ENCODE peak calls at places on chromosomes 2 and 18, in nine cellular contexts. M is naive thymus-derived CD4-positive, alpha-beta T cell; V is PC-3; H is cardiac muscle cell; E is tibial artery; Y is PC-9; L is Peyer's patch; X is tibial nerve; W is CD4-positive, alpha-beta T cell. I is an unnamed sample. For H3K27me3 and H3K9me3, the result is how much of the 10 kb centered on the place peaks cover.

GRCh38 chr2:240569523-240569997 is 1.3 kb downstream of the RNPEPL1 start:
- DNase-seq in V (no peak), X (no peak), E (peak), L (peak), W (no peak), M (peak), H (no peak), Y (no peak), I (no peak)

GRCh38 chr2:88483200-88483599 is 30.7 kb upstream of the FOXI3 start:
- DNase-seq in M (no peak), L (no peak), Y (peak), H (no peak), V (no peak), E (no peak), X (no peak), W (no peak), I (no peak)

GRCh38 chr2:45253151-45253550 is 243.9 kb upstream of the SIX2 start:
- DNase-seq in X (no peak), E (no peak), M (no peak), L (no peak), Y (no peak), V (peak), H (no peak), W (no peak), I (no peak)

GRCh38 chr2:238151628-238152235 is 7.0 kb upstream of the ERFE start:
- DNase-seq in X (no peak), Y (no peak), V (no peak), M (no peak), E (no peak), H (no peak), L (no peak), W (no peak), I (no peak)

GRCh38 chr2:223762853-223763252 is 74.5 kb downstream of the AP1S3 start:
- DNase-seq in L (no peak), E (no peak), M (no peak), W (no peak), V (no peak), X (no peak), Y (no peak), H (no peak), I (no peak)

GRCh38 chr2:208025814-208026184 is 472 bp upstream of the PLEKHM3 start:
- DNase-seq in V (no peak), H (no peak), W (peak), M (no peak), E (no peak), X (no peak), L (no peak), Y (no peak), I (no peak)

GRCh38 chr2:170394988-170395387 is 217.0 kb downstream of the MYO3B start:
- DNase-seq in H (peak), W (no peak), L (no peak), E (no peak), Y (no peak), X (no peak), V (peak), M (no peak), I (no peak)

GRCh38 chr2:56207760-56208159 is 24.0 kb downstream of the CCDC85A start:
- DNase-seq in V (no peak), W (no peak), L (no peak), E (no peak), X (no peak), H (no peak), M (no peak), Y (no peak), I (no peak)

GRCh38 chr18:5066380-5066977 is 130.6 kb downstream of the AKAIN1 start:
- DNase-seq in M (no peak), L (no peak), W (no peak), Y (no peak), H (no peak), X (no peak), V (no peak), E (no peak), I (no peak)

GRCh38 chr2:135904590-135904989 is 28.3 kb upstream of the MCM6 start:
- DNase-seq in M (no peak), X (no peak), V (peak), E (no peak), Y (peak), L (no peak), H (no peak), W (no peak), I (no peak)

GRCh38 chr2:241443486-241444223 is 64.7 kb downstream of the STK25 start:
- DNase-seq in Y (peak), H (no peak), L (no peak), W (peak), V (peak), M (peak), E (no peak), X (no peak), I (peak)

GRCh38 chr18:44917865-44918476 is 237.3 kb downstream of the SETBP1 start:
- DNase-seq in E (no peak), W (no peak), Y (no peak), M (no peak), H (no peak), X (no peak), V (no peak), L (peak), I (no peak)

GRCh38 chr2:67571785-67572718 is 174.9 kb downstream of the ETAA1 start:
- DNase-seq in M (no peak), L (no peak), X (no peak), E (no peak), Y (no peak), W (no peak), H (no peak), V (peak), I (no peak)

GRCh38 chr2:121018136-121019057 is 266.6 kb downstream of the TFCP2L1 start:
- DNase-seq in L (no peak), V (no peak), W (no peak), X (peak), M (no peak), E (no peak), H (no peak), Y (no peak), I (no peak)

GRCh38 chr2:220127857-220128256 is 500.4 kb downstream of the SLC4A3 start:
- DNase-seq in M (no peak), X (no peak), H (no peak), W (no peak), Y (no peak), L (no peak), E (no peak), V (no peak), I (no peak)

GRCh38 chr2:220129427-220129826 is 502.0 kb downstream of the SLC4A3 start:
- DNase-seq in E (no peak), W (no peak), X (no peak), H (no peak), V (no peak), L (no peak), Y (no peak), M (no peak), I (no peak)

GRCh38 chr2:220127311-220127710 is 499.9 kb downstream of the SLC4A3 start:
- DNase-seq in Y (peak), X (no peak), E (no peak), W (no peak), H (no peak), M (no peak), L (no peak), V (peak), I (no peak)
- H3K27ac ChIP-seq in Y (peak), X (no peak), E (no peak), W (no peak), H (no peak), M (no peak), L (no peak), V (no peak), I (no peak)

GRCh38 chr2:26864646-26865045 is 16.7 kb downstream of the DPYSL5 start:
- DNase-seq in Y (no peak), X (no peak), H (no peak), E (no peak), V (no peak), M (no peak), L (no peak), W (no peak), I (no peak)
- H3K27me3 ChIP-seq in Y (half or more), X (under half), H (under half), E (under half), V (half or more), M (under half), L (under half), W (under half), I (under half)

GRCh38 chr18:71239111-71239624 is 950.3 kb downstream of the SOCS6 start:
- DNase-seq in E (no peak), W (no peak), Y (no peak), V (no peak), M (no peak), L (no peak), X (no peak), H (no peak), I (no peak)

GRCh38 chr18:71237636-71238035 is 948.8 kb downstream of the SOCS6 start:
- DNase-seq in E (no peak), M (no peak), V (no peak), H (no peak), W (no peak), X (no peak), L (no peak), Y (no peak), I (no peak)

GRCh38 chr18:71242981-71243380 is 954.1 kb downstream of the SOCS6 start:
- DNase-seq in Y (no peak), L (no peak), M (no peak), H (peak), W (no peak), X (no peak), E (no peak), V (no peak), I (no peak)
- H3K9me3 ChIP-seq in Y (under half), L (under half), M (under half), H (under half), W (under half), X (under half), E (under half), V (under half), I (under half)

GRCh38 chr2:3476386-3477033 is 42.8 kb downstream of the ADI1 start:
- DNase-seq in L (no peak), W (no peak), E (no peak), X (no peak), M (no peak), Y (no peak), H (no peak), V (no peak), I (no peak)
- H3K27ac ChIP-seq in L (no peak), W (no peak), E (no peak), X (peak), M (no peak), Y (no peak), H (peak), V (no peak), I (no peak)

GRCh38 chr2:104872866-104873688 is 19.2 kb downstream of the POU3F3 start:
- DNase-seq in W (no peak), M (no peak), X (no peak), Y (peak), H (peak), E (no peak), L (peak), V (peak), I (no peak)
- H3K27me3 ChIP-seq in W (half or more), M (under half), X (under half), Y (half or more), H (half or more), E (under half), L (under half), V (half or more), I (under half)

GRCh38 chr2:184530239-184530638 is 68.1 kb upstream of the ZNF804A start:
- DNase-seq in Y (no peak), H (no peak), E (no peak), V (no peak), M (no peak), W (no peak), L (no peak), X (no peak), I (no peak)

GRCh38 chr2:184528119-184528518 is 70.2 kb upstream of the ZNF804A start:
- DNase-seq in M (no peak), E (no peak), V (no peak), L (no peak), Y (no peak), H (no peak), X (no peak), W (no peak), I (no peak)

GRCh38 chr2:184532541-184532940 is 65.8 kb upstream of the ZNF804A start:
- DNase-seq in H (no peak), W (no peak), Y (no peak), V (no peak), X (no peak), E (no peak), L (no peak), M (no peak), I (no peak)

GRCh38 chr2:184527058-184527457 is 71.3 kb upstream of the ZNF804A start:
- DNase-seq in M (no peak), Y (no peak), V (peak), E (no peak), X (no peak), H (no peak), L (no peak), W (no peak), I (no peak)

DNA sequence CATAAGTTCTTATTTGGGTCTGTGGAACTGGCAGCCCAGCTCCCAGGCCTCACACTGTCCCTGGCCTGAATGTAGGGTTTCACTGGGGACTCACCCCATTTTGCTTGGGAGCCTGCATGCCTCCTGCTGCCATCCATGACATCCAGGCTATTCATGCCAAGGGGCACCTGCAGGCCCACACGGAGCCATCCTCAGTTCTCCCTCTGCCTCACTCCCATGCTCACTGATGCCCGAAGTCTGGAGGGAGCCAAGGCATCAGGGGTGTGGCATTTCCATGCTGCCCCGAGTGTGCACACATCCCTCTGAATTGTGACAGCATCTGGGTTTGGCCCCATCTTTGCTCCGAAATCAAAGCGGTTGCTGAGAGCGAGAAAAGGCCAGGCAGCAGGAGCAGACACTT is 67.4 kb upstream of the ZNF804A start:
- DNase-seq in Y (no peak), L (no peak), M (no peak), V (no peak), X (no peak), H (no peak), E (no peak), W (no peak), I (no peak)
- H3K9me3 ChIP-seq in Y (under half), L (under half), M (under half), V (under half), X (under half), H (under half), E (under half), W (under half), I (under half)

GRCh38 chr2:48406950-48407349 is 123.0 kb upstream of the STON1 start:
- DNase-seq in Y (no peak), V (no peak), M (no peak), E (no peak), X (no peak), L (no peak), W (no peak), H (no peak), I (no peak)
- H3K27ac ChIP-seq in Y (no peak), V (no peak), M (no peak), E (no peak), X (no peak), L (no peak), W (no peak), H (no peak), I (no peak)

DNA sequence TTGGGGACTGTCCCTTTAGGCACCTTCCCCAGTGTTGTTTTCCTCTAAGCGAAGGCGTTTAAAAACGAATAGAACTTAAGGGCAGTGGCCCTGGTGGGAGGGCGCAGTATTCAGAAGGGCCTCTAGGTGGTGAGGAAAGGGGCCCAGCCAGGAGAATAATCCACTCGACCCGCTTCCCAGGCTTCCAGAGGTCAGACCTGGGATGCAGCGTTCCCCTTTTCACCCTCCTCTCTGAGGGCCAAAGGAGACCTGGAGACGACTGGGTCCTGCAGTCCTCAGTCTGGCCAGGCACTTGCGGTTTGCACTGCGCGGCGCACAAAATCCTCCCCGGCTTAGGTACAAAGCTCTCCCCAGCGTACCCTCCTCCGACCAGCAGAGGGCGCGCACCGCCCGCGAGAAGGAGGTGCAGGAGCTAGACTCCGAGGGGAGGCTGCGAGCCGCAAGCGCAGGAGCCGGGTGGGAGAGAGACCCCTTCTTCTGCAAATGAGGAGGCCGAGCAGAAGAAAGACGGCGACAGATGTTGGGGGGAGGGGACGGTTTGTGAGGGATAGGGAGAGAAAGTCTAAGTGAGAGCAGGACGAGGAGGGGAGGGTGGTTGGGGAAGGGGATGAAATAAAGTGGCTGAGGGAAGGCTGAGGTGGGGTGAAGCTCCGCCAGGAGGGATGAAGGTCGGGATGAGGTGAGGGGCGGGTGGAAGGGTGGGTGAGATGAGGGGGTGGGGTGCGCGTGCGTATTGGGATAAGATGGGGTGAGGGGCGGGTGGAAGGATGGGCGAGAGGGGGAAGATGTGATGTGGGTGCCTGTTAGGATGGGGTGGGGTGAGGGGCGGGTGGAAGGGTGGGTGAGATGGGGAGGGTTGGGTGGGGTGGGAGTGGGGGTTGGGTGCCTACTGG is 4.9 kb downstream of the FEV start:
- DNase-seq in H (peak), Y (peak), L (peak), M (peak), E (peak), W (peak), V (peak), X (peak), I (peak)
- H3K27me3 ChIP-seq in H (half or more), Y (under half), L (under half), M (under half), E (under half), W (half or more), V (under half), X (under half), I (under half)

GRCh38 chr2:161426788-161427412 is 10.8 kb downstream of the TBR1 start:
- DNase-seq in X (no peak), E (no peak), L (no peak), M (no peak), V (no peak), Y (no peak), H (no peak), W (no peak), I (no peak)

GRCh38 chr2:161427413-161428239 is 11.5 kb downstream of the TBR1 start:
- DNase-seq in L (no peak), W (no peak), X (no peak), M (no peak), Y (no peak), V (no peak), E (no peak), H (no peak), I (no peak)

GRCh38 chr2:161424992-161425391 is 8.9 kb downstream of the TBR1 start:
- DNase-seq in L (no peak), V (no peak), W (no peak), H (no peak), M (no peak), E (no peak), Y (no peak), X (no peak), I (no peak)

GRCh38 chr2:161425966-161426365 is 9.9 kb downstream of the TBR1 start:
- DNase-seq in X (no peak), W (no peak), Y (no peak), M (no peak), V (no peak), H (no peak), L (no peak), E (no peak), I (no peak)

DNA sequence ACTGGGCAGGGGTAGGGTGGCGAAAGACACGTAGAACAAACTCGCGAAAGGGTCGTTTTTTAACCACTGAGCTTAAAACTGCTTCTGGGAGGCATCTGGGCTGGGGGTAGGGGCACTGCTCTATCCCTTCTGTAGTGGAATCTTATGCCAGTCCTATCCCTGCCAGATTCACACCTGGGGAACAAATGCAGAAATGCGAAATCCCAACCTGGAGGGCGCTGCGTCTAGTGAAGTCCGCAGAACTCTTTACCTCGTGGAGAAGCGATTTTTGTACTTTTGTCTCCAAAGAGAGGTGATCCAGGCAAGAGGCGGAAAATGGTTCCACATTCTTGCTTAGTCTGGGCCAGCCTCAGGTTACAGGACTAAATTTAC is 10.3 kb downstream of the TBR1 start:
- DNase-seq in X (no peak), E (no peak), H (no peak), M (no peak), L (no peak), V (no peak), Y (no peak), W (no peak), I (peak)
- H3K9me3 ChIP-seq in X (under half), E (under half), H (under half), M (under half), L (under half), V (under half), Y (under half), W (under half), I (under half)

GRCh38 chr2:232593931-232594330 is 39.5 kb upstream of the EFHD1 start:
- DNase-seq in Y (no peak), E (no peak), H (no peak), L (peak), V (no peak), X (no peak), M (no peak), W (no peak), I (no peak)

GRCh38 chr2:232588680-232589585 is 38.4 kb downstream of the EIF4E2 start:
- DNase-seq in H (no peak), V (peak), L (no peak), Y (peak), X (no peak), W (no peak), E (no peak), M (no peak), I (no peak)

GRCh38 chr2:232588031-232588430 is 37.5 kb downstream of the EIF4E2 start:
- DNase-seq in E (no peak), Y (no peak), W (no peak), L (no peak), V (no peak), H (no peak), X (no peak), M (no peak), I (no peak)

GRCh38 chr2:232597362-232598079 is 35.9 kb upstream of the EFHD1 start:
- DNase-seq in Y (no peak), W (no peak), X (no peak), L (no peak), M (no peak), H (no peak), V (no peak), E (no peak), I (no peak)

DNA sequence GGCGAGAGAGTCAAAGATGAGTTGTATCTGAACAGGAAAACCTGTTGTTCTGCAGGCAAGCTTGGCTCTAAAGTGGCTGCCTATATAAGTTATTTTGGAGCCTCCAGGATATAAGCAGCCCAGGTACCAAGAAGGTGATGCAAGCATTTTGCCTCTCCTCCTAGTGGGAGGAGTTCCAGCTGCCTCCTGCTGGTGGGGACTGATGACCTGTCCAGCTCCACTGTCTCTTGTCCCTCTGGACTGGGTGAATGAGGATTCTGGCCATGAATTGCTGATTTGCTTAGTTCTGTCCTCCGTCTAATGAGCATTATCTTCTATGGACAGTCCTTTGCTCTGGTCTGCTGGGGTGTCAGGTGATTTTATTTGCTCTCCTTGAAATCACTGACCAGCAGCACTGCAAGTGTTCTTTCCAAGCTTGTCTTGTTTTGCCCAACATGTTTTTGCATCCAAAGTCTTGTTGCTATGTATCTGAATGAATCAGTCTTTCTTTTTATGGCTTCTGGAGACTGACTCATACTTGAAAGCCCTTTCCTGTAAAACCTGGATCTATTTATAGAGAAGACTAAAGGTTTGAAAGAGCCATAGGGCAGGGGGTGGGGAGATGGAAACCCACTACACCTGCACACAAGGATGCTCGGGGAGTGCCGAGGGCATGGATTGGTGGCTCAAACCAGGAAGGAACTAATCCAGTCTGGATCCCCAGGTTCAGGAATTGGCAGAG is 40.6 kb upstream of the EFHD1 start:
- DNase-seq in Y (peak), L (peak), H (no peak), V (peak), X (no peak), E (no peak), M (no peak), W (no peak), I (no peak)
- H3K27ac ChIP-seq in Y (peak), L (no peak), H (no peak), V (peak), X (no peak), E (no peak), M (no peak), W (no peak), I (no peak)